ENCODE peak calls at places on chromosome 13, in five cellular contexts. One of them, this sample, is unnamed.
A peak's percentile ranks its signal among the peaks of the same experiment; 100 is the strongest.

GRCh38 chr13:88068975-88069374 is 397.8 kb downstream of the SLITRK5 start:
- DNase-seq in testis: peak; percentile 46
- DNase-seq in HCT116: no peak
- DNase-seq in adrenal gland: no peak
- DNase-seq in right lobe of liver: no peak
- DNase-seq in this sample: no peak

GRCh38 chr13:74136089-74136658 is 2.0 kb upstream of the KLF12 start:
- DNase-seq in right lobe of liver: peak; percentile 30
- DNase-seq in testis: peak; percentile 25
- DNase-seq in HCT116: no peak
- DNase-seq in adrenal gland: peak; percentile 11
- DNase-seq in this sample: peak; percentile 55

GRCh38 chr13:114027046-114027760 is 53.3 kb upstream of the C13orf46 start:
- DNase-seq in testis: no peak
- DNase-seq in HCT116: no peak
- DNase-seq in adrenal gland: peak; percentile 33
- DNase-seq in right lobe of liver: no peak
- DNase-seq in this sample: no peak

GRCh38 chr13:104143760-104144406 is 1077.7 kb upstream of the SLC10A2 start:
- DNase-seq in testis: no peak
- DNase-seq in HCT116: no peak
- DNase-seq in right lobe of liver: no peak
- DNase-seq in adrenal gland: no peak
- DNase-seq in this sample: no peak

GRCh38 chr13:103291226-103291625 is 225.0 kb upstream of the SLC10A2 start:
- DNase-seq in testis: no peak
- DNase-seq in HCT116: no peak
- DNase-seq in right lobe of liver: no peak
- DNase-seq in adrenal gland: no peak
- DNase-seq in this sample: no peak

GRCh38 chr13:98014766-98015165 is 61.3 kb downstream of the IPO5 start:
- DNase-seq in HCT116: no peak
- DNase-seq in adrenal gland: no peak
- DNase-seq in testis: no peak
- DNase-seq in right lobe of liver: no peak
- DNase-seq in this sample: no peak

GRCh38 chr13:106372199-106373160 is 163.0 kb downstream of the EFNB2 start:
- DNase-seq in HCT116: no peak
- DNase-seq in testis: no peak
- DNase-seq in adrenal gland: no peak
- DNase-seq in right lobe of liver: no peak
- DNase-seq in this sample: no peak

GRCh38 chr13:34265016-34265692 is 447.2 kb downstream of the RFC3 start:
- DNase-seq in HCT116: no peak
- DNase-seq in adrenal gland: no peak
- DNase-seq in right lobe of liver: no peak
- DNase-seq in testis: no peak
- DNase-seq in this sample: no peak

GRCh38 chr13:69324109-69324886 is 783.3 kb upstream of the ATXN8OS start:
- DNase-seq in right lobe of liver: no peak
- DNase-seq in HCT116: peak; percentile 1
- DNase-seq in testis: no peak
- DNase-seq in adrenal gland: no peak
- DNase-seq in this sample: no peak

GRCh38 chr13:79405501-79405830 is 589 bp downstream of the RBM26 start:
- DNase-seq in right lobe of liver: no peak
- DNase-seq in adrenal gland: no peak
- DNase-seq in HCT116: no peak
- DNase-seq in testis: peak; percentile 45
- DNase-seq in this sample: no peak

GRCh38 chr13:42283574-42283973 is 11.6 kb downstream of the AKAP11 start:
- DNase-seq in adrenal gland: no peak
- DNase-seq in HCT116: no peak
- DNase-seq in testis: no peak
- DNase-seq in right lobe of liver: no peak
- DNase-seq in this sample: no peak

GRCh38 chr13:19864339-19865309 is 1.2 kb upstream of the ZMYM5 start:
- DNase-seq in HCT116: no peak
- DNase-seq in adrenal gland: peak; percentile 76
- DNase-seq in right lobe of liver: peak; percentile 58
- DNase-seq in testis: peak; percentile 78
- DNase-seq in this sample: peak; percentile 73
- TF ChIP-seq POLR2A in HCT116: peak; percentile 26
- TF ChIP-seq POLR2A in adrenal gland: peak; percentile 16
- TF ChIP-seq POLR2A in right lobe of liver: no peak
- TF ChIP-seq POLR2A in testis: no peak
- TF ChIP-seq POLR2A in this sample: no peak

GRCh38 chr13:43529796-43530195 is 257.0 kb downstream of the ENOX1 start:
- DNase-seq in HCT116: no peak
- DNase-seq in testis: no peak
- DNase-seq in adrenal gland: no peak
- DNase-seq in right lobe of liver: no peak
- DNase-seq in this sample: no peak
- H3K36me3 ChIP-seq in HCT116: no peaks in the 10 kb centered on the region
- H3K36me3 ChIP-seq in testis: no peaks in the 10 kb centered on the region
- H3K36me3 ChIP-seq in adrenal gland: no peaks in the 10 kb centered on the region
- H3K36me3 ChIP-seq in right lobe of liver: no peaks in the 10 kb centered on the region
- H3K36me3 ChIP-seq in this sample: no peaks in the 10 kb centered on the region

GRCh38 chr13:111233080-111233479 is 87.4 kb upstream of the TEX29 start:
- DNase-seq in right lobe of liver: no peak
- DNase-seq in adrenal gland: no peak
- DNase-seq in HCT116: no peak
- DNase-seq in testis: peak; percentile 24
- DNase-seq in this sample: no peak
- H3K4me1 ChIP-seq in right lobe of liver: no peaks in the 10 kb centered on the region
- H3K4me1 ChIP-seq in adrenal gland: peaks cover 4% of the 10 kb centered on the region
- H3K4me1 ChIP-seq in HCT116: no peaks in the 10 kb centered on the region
- H3K4me1 ChIP-seq in testis: peaks cover 12% of the 10 kb centered on the region
- H3K4me1 ChIP-seq in this sample: no peaks in the 10 kb centered on the region

DNA sequence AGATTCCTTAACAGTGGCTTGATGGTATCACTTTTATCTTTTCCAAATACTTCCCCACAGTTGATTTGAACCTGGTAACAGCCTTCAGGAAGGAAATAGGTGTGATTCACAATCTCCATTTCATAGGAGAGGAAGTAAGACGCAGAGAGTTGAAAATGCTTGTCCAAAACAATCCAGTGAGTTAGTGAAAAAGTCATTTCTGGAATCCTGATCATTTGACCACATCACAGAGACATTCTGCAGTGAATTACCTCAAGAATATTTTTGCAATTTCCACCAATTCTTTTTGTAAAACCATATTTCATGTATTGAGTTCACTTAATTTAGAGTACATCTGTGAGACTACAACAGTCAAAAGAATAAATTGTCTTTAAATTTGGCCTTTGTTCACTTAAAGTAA is 292.8 kb downstream of the DCLK1 start:
- DNase-seq in adrenal gland: no peak
- DNase-seq in testis: no peak
- DNase-seq in right lobe of liver: no peak
- DNase-seq in HCT116: peak; percentile 3
- DNase-seq in this sample: no peak
- TF ChIP-seq POLR2A in adrenal gland: no peak
- TF ChIP-seq POLR2A in testis: no peak
- TF ChIP-seq POLR2A in right lobe of liver: no peak
- TF ChIP-seq POLR2A in HCT116: no peak
- TF ChIP-seq POLR2A in this sample: no peak

DNA sequence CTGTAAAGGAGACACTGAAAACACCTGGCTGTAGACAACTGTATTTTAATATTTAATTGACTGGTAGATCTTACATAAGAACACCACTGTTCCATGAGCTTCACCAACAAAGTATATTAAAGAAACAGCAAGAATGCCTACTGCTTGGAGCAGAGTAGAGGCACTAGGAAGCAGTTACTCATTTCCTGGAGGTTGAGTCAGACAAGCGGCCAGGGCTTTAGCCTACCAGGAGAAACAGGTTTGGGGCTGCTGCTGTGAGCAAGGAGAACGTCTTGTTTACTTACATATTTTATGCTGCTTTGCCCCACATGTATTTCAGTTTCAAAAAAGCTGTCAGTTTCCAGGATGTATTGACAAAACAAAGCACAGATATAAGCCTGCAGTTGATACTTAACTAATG is 33.4 kb downstream of the ALG5 start:
- DNase-seq in HCT116: peak; percentile 15
- DNase-seq in adrenal gland: no peak
- DNase-seq in testis: no peak
- DNase-seq in right lobe of liver: no peak
- DNase-seq in this sample: no peak
- H3K36me3 ChIP-seq in HCT116: peaks cover 29% of the 10 kb centered on the region
- H3K36me3 ChIP-seq in adrenal gland: peaks cover 25% of the 10 kb centered on the region
- H3K36me3 ChIP-seq in testis: no peaks in the 10 kb centered on the region
- H3K36me3 ChIP-seq in right lobe of liver: no peaks in the 10 kb centered on the region
- H3K36me3 ChIP-seq in this sample: no peaks in the 10 kb centered on the region